ENCODE peak calls at places on chromosomes 5 and 9, in seven cellular contexts. G is pons, N is body of pancreas, W is A549, C is HS-5, I is AG20443, Y is smooth muscle cell of the brain vasculature. X is an unnamed sample.
A peak's percentile ranks its signal among the peaks of the same experiment; 100 is the strongest.

GRCh38 chr5:180387798-180388197 is 34.7 kb upstream of the GFPT2 start:
- DNase-seq in I (no peak), W (no peak), C (no peak), Y (no peak), N (no peak), G (no peak), X (no peak)

GRCh38 chr5:175550055-175550660 is 71.8 kb downstream of the SFXN1 start:
- DNase-seq in I (no peak), W (no peak), G (no peak), C (no peak), Y (no peak), N (no peak), X (no peak)

GRCh38 chr5:147452137-147452838 is 57.6 kb downstream of the DPYSL3 start:
- DNase-seq in I (no peak), G (no peak), Y (no peak), C (no peak), N (no peak), W (no peak), X (no peak)

GRCh38 chr5:66324357-66324756 is 180.3 kb downstream of the SREK1 start:
- DNase-seq in G (no peak), I (no peak), C (no peak), W (no peak), Y (no peak), N (peak; percentile 79), X (no peak)

GRCh38 chr5:65480306-65480865 is 1.3 kb downstream of the ADAMTS6 start:
- DNase-seq in W (peak; percentile 30), C (peak; percentile 62), G (peak; percentile 71), N (peak; percentile 69), I (peak; percentile 53), Y (peak; percentile 46), X (peak; percentile 28)

GRCh38 chr5:73499187-73499586 is 945 bp downstream of the BTF3 start:
- DNase-seq in N (no peak), Y (no peak), C (no peak), G (no peak), W (no peak), I (no peak), X (no peak)

GRCh38 chr9:129761901-129762359 is 9.1 kb upstream of the PTGES start:
- DNase-seq in G (no peak), I (peak; percentile 64), W (peak; percentile 85), C (peak; percentile 29), N (peak; percentile 37), Y (no peak), X (no peak)

GRCh38 chr9:37705787-37706186 is 47.8 kb upstream of the TRMT10B start:
- DNase-seq in C (no peak), W (no peak), Y (no peak), G (no peak), I (no peak), N (no peak), X (no peak)

GRCh38 chr9:17018001-17018491 is 116.8 kb upstream of the CNTLN start:
- DNase-seq in W (no peak), Y (no peak), N (no peak), C (no peak), I (peak; percentile 79), G (peak; percentile 20), X (no peak)

X was measured in substantia nigra.